ENCODE peak calls at places on chromosomes 1 and 21, in ten cellular contexts. P is tibial artery; U is ovary; I is transverse colon; F is adrenal gland; B is kidney; V is heart right ventricle; N is CD8-positive, alpha-beta memory T cell; O is cardiac muscle cell; X is Panc1. D is an unnamed sample.

GRCh38 chr1:163974120-163974519 is 584.9 kb upstream of the PBX1 start:
- DNase-seq in P (no peak), U (no peak), I (no peak), F (no peak), B (no peak), V (no peak), N (no peak), O (no peak), X (no peak), D (no peak)

GRCh38 chr21:38562182-38562581 is 63.9 kb upstream of the ERG start:
- DNase-seq in P (no peak), U (no peak), I (no peak), F (no peak), B (no peak), V (no peak), N (no peak), O (no peak), X (no peak), D (no peak)

GRCh38 chr1:111758373-111758772 is 2.7 kb downstream of the DDX20 start:
- DNase-seq in P (no peak), U (no peak), I (no peak), F (no peak), B (no peak), V (no peak), N (no peak), O (no peak), X (no peak), D (no peak)

GRCh38 chr1:76867342-76868130 is at the start of gene ST6GALNAC5:
- DNase-seq in P (no peak), U (peak; percentile 28), I (no peak), F (peak; percentile 56), B (peak; percentile 71), V (no peak), N (no peak), O (peak; percentile 68), X (no peak), D (no peak)

GRCh38 chr1:110212165-110213142 is 2.3 kb downstream of the KCNC4 start:
- DNase-seq in P (no peak), U (peak; percentile 46), I (no peak), F (no peak), B (no peak), V (no peak), N (no peak), O (no peak), X (no peak), D (peak; percentile 45)

GRCh38 chr1:41439234-41439633 is 45.2 kb downstream of the EDN2 start:
- DNase-seq in P (no peak), U (no peak), I (no peak), F (no peak), B (peak; percentile 15), V (no peak), N (no peak), O (no peak), X (no peak), D (no peak)

GRCh38 chr1:229164338-229164737 is 106.6 kb upstream of the RAB4A start:
- DNase-seq in P (no peak), U (no peak), I (no peak), F (no peak), B (no peak), V (no peak), N (no peak), O (no peak), X (no peak), D (no peak)

GRCh38 chr21:17368748-17369363 is 144.0 kb upstream of the CXADR start:
- DNase-seq in P (no peak), U (no peak), I (no peak), F (no peak), B (no peak), V (no peak), N (no peak), O (no peak), X (no peak), D (no peak)

GRCh38 chr1:153610334-153611023 is 2.5 kb downstream of the S100A16 start:
- DNase-seq in P (no peak), U (no peak), I (no peak), F (peak; percentile 48), B (peak; percentile 73), V (no peak), N (no peak), O (no peak), X (no peak), D (no peak)

GRCh38 chr1:31257213-31257612 is 17.5 kb upstream of the NKAIN1 start:
- DNase-seq in P (no peak), U (no peak), I (no peak), F (no peak), B (no peak), V (no peak), N (no peak), O (no peak), X (no peak), D (no peak)

GRCh38 chr1:155196893-155197638 is 10.6 kb downstream of the THBS3 start:
- DNase-seq in P (peak; percentile 60), U (peak; percentile 85), I (no peak), F (peak; percentile 94), B (peak; percentile 64), V (no peak), N (peak; percentile 35), O (no peak), X (no peak), D (no peak)

GRCh38 chr1:62794047-62794446 is 10.1 kb downstream of the ATG4C start:
- DNase-seq in P (no peak), U (no peak), I (no peak), F (no peak), B (no peak), V (no peak), N (no peak), O (no peak), X (no peak), D (no peak)

GRCh38 chr1:27392096-27392777 is at the start of gene GPR3:
- DNase-seq in P (peak; percentile 86), U (peak; percentile 91), I (peak; percentile 93), F (peak; percentile 93), B (peak; percentile 95), V (peak; percentile 93), N (peak; percentile 94), O (peak; percentile 96), X (no peak), D (peak; percentile 91)

GRCh38 chr1:224565186-224565585 is 50.9 kb upstream of the CNIH3 start:
- DNase-seq in P (no peak), U (no peak), I (no peak), F (peak; percentile 47), B (no peak), V (no peak), N (no peak), O (no peak), X (peak; percentile 83), D (no peak)

GRCh38 chr1:98053471-98054366 is 132.9 kb upstream of the DPYD start:
- DNase-seq in P (peak; percentile 48), U (peak; percentile 45), I (peak; percentile 32), F (peak; percentile 46), B (peak; percentile 88), V (peak; percentile 65), N (peak; percentile 59), O (peak; percentile 76), X (no peak), D (peak; percentile 44)

GRCh38 chr21:26769613-26770188 is 75.5 kb downstream of the ADAMTS1 start:
- DNase-seq in P (no peak), U (no peak), I (no peak), F (no peak), B (no peak), V (no peak), N (no peak), O (peak; percentile 50), X (no peak), D (peak; percentile 32)

GRCh38 chr1:230197644-230198567 is 130.9 kb downstream of the GALNT2 start:
- DNase-seq in P (no peak), U (peak; percentile 15), I (peak; percentile 40), F (peak; percentile 54), B (no peak), V (no peak), N (no peak), O (no peak), X (no peak), D (no peak)

GRCh38 chr1:27879374-27880082 is 7.2 kb downstream of the THEMIS2 start:
- DNase-seq in P (no peak), U (no peak), I (no peak), F (peak; percentile 5), B (no peak), V (no peak), N (no peak), O (no peak), X (no peak), D (no peak)

GRCh38 chr1:229225331-229225782 is 45.6 kb upstream of the RAB4A start:
- DNase-seq in P (no peak), U (no peak), I (peak; percentile 86), F (no peak), B (no peak), V (no peak), N (no peak), O (no peak), X (no peak), D (no peak)

GRCh38 chr1:150695561-150695960 is 1.4 kb downstream of the GOLPH3L start:
- DNase-seq in P (no peak), U (no peak), I (no peak), F (no peak), B (no peak), V (no peak), N (no peak), O (no peak), X (no peak), D (no peak)
- H3K4me3 ChIP-seq in P (peak overlapping the region; percentile 70), U (no peak overlapping the region), I (peak overlapping the region; percentile 88), F (peak overlapping the region; percentile 86), B (no peak overlapping the region), V (no peak overlapping the region), N (no peak overlapping the region), O (no peak overlapping the region), X (no peak overlapping the region), D (no peak overlapping the region)

GRCh38 chr1:38778521-38778920 is 81.1 kb downstream of the RRAGC start:
- DNase-seq in P (no peak), U (no peak), I (no peak), F (no peak), B (no peak), V (no peak), N (no peak), O (no peak), X (no peak), D (no peak)
- H3K4me1 ChIP-seq in P (no peaks in the 10 kb centered on the region), U (no peaks in the 10 kb centered on the region), I (no peaks in the 10 kb centered on the region), F (no peaks in the 10 kb centered on the region), B (no peaks in the 10 kb centered on the region), V (no peaks in the 10 kb centered on the region), N (no peaks in the 10 kb centered on the region), O (no peaks in the 10 kb centered on the region), X (no peaks in the 10 kb centered on the region), D (no peaks in the 10 kb centered on the region)

GRCh38 chr1:208189716-208190115 is 54.5 kb downstream of the PLXNA2 start:
- DNase-seq in P (no peak), U (no peak), I (no peak), F (no peak), B (no peak), V (no peak), N (no peak), O (no peak), X (no peak), D (no peak)
- H3K27ac ChIP-seq in P (no peak overlapping the region), U (no peak overlapping the region), I (no peak overlapping the region), F (no peak overlapping the region), B (no peak overlapping the region), V (no peak overlapping the region), N (no peak overlapping the region), O (no peak overlapping the region), X (no peak overlapping the region), D (peak overlapping the region; percentile 65)

DNA sequence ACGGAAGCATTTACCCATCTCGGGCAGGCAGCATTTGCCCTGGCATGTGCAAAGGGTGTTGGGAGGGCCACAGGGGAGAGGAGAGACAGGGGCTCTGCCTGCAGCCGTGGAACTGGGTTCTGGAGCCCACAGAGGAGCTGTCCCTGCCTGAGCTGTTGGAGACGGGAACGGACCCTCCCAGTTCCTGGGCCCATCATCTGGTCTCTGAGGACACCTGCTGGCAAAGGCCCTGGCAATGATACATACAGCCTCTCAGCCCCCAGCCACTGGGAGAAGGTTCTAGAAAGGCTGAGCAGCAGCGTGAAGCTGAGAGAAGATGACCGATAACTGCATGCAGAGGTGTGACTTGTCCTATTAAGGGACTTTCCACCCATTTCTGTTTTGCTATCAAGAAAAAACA is 31.4 kb downstream of the FAAP20 start:
- DNase-seq in P (no peak), U (no peak), I (no peak), F (no peak), B (no peak), V (no peak), N (no peak), O (peak; percentile 26), X (no peak), D (no peak)
- H3K4me3 ChIP-seq in P (no peak overlapping the region), U (no peak overlapping the region), I (no peak overlapping the region), F (no peak overlapping the region), B (no peak overlapping the region), V (no peak overlapping the region), N (no peak overlapping the region), O (no peak overlapping the region), X (no peak overlapping the region), D (no peak overlapping the region)